ENCODE peak calls at places on chromosomes 3 and 15, in six cellular contexts. P is foreskin melanocyte, Z is astrocyte of the spinal cord, F is MV-4-11, H is lower leg skin, L is EH. I is an unnamed sample.

GRCh38 chr3:173584093-173584833 is 186.7 kb downstream of the NLGN1 start:
- DNase-seq in P (peak; percentile 45), Z (peak; percentile 67), F (no peak), H (no peak), L (peak; percentile 74), I (peak; percentile 47)

GRCh38 chr15:74403981-74404563 is 29.7 kb downstream of the SEMA7A start:
- DNase-seq in P (no peak), Z (no peak), F (peak; percentile 84), H (no peak), L (no peak), I (no peak)

GRCh38 chr3:38334656-38335055 is 11.9 kb upstream of the XYLB start:
- DNase-seq in P (no peak), Z (peak; percentile 83), F (no peak), H (no peak), L (peak; percentile 83), I (no peak)

GRCh38 chr3:78726545-78726944 is 1041.3 kb downstream of the ROBO1 start:
- DNase-seq in P (no peak), Z (no peak), F (no peak), H (no peak), L (no peak), I (no peak)

GRCh38 chr3:10223676-10224639 is 24.3 kb upstream of the TATDN2 start:
- DNase-seq in P (no peak), Z (no peak), F (peak; percentile 53), H (no peak), L (no peak), I (peak; percentile 57)

GRCh38 chr15:27707216-27707710 is 391.9 kb downstream of the OCA2 start:
- DNase-seq in P (no peak), Z (no peak), F (peak; percentile 5), H (peak; percentile 39), L (no peak), I (no peak)

GRCh38 chr3:158097571-158098553 is 8.4 kb downstream of the SHOX2 start:
- DNase-seq in P (no peak), Z (peak; percentile 55), F (peak; percentile 79), H (peak; percentile 84), L (no peak), I (peak; percentile 49)

GRCh38 chr3:161291191-161291901 is 70.2 kb downstream of the NMD3 start:
- DNase-seq in P (no peak), Z (no peak), F (no peak), H (no peak), L (no peak), I (no peak)

GRCh38 chr3:7112523-7113056 is 251.7 kb downstream of the GRM7 start:
- DNase-seq in P (no peak), Z (no peak), F (no peak), H (no peak), L (no peak), I (no peak)

GRCh38 chr3:146130881-146131371 is 30.1 kb downstream of the PLOD2 start:
- DNase-seq in P (no peak), Z (peak; percentile 61), F (no peak), H (no peak), L (peak; percentile 55), I (no peak)

GRCh38 chr3:13470894-13471574 is 9.1 kb upstream of the HDAC11 start:
- DNase-seq in P (no peak), Z (no peak), F (no peak), H (no peak), L (no peak), I (no peak)

GRCh38 chr3:149214702-149215101 is 6.9 kb downstream of the CP start:
- DNase-seq in P (no peak), Z (no peak), F (no peak), H (no peak), L (no peak), I (no peak)

GRCh38 chr3:151263126-151263525 is 15.2 kb downstream of the P2RY14 start:
- DNase-seq in P (no peak), Z (no peak), F (no peak), H (no peak), L (no peak), I (no peak)

GRCh38 chr15:93894438-93894837 is 336.9 kb upstream of the MCTP2 start:
- DNase-seq in P (no peak), Z (no peak), F (no peak), H (no peak), L (no peak), I (no peak)

GRCh38 chr3:125052671-125053303 is 3.0 kb downstream of the HEG1 start:
- DNase-seq in P (no peak), Z (peak; percentile 90), F (no peak), H (no peak), L (peak; percentile 98), I (no peak)

GRCh38 chr3:161914703-161915102 is 418.1 kb downstream of the OTOL1 start:
- DNase-seq in P (no peak), Z (peak; percentile 82), F (peak; percentile 36), H (peak; percentile 83), L (peak; percentile 73), I (peak; percentile 93)

GRCh38 chr15:65286069-65286703 is 497 bp downstream of the PARP16 start:
- DNase-seq in P (peak; percentile 14), Z (peak; percentile 30), F (no peak), H (no peak), L (peak; percentile 35), I (peak; percentile 65)

GRCh38 chr3:62644493-62644892 is 230.7 kb downstream of the CADPS start:
- DNase-seq in P (no peak), Z (no peak), F (no peak), H (no peak), L (no peak), I (no peak)

GRCh38 chr3:149291178-149291577 is 42.3 kb downstream of the TM4SF18 start:
- DNase-seq in P (no peak), Z (no peak), F (no peak), H (no peak), L (no peak), I (peak; percentile 15)

GRCh38 chr15:37773111-37773860 is 161.2 kb upstream of the TMCO5A start:
- DNase-seq in P (peak; percentile 8), Z (peak; percentile 91), F (no peak), H (no peak), L (peak; percentile 88), I (no peak)